ENCODE peak calls at places on chromosomes 12 and 14, in four cellular contexts. V is ovary, I is coronary artery, O is BE2C. U is an unnamed sample.

GRCh38 chr14:68147331-68147730 is 327.8 kb downstream of the RAD51B start:
- DNase-seq in V (no peak), I (no peak), O (no peak), U (no peak)

GRCh38 chr14:68379510-68380303 is 413.2 kb downstream of the ZFP36L1 start:
- DNase-seq in I (no peak), O (no peak), V (no peak), U (no peak)

GRCh38 chr12:130830246-130830551 is 8.9 kb downstream of the STX2 start:
- DNase-seq in V (no peak), I (no peak), O (no peak), U (no peak)

GRCh38 chr14:91714805-91715204 is 17.1 kb downstream of the CATSPERB start:
- DNase-seq in V (no peak), I (no peak), O (no peak), U (no peak)

GRCh38 chr14:79992799-79993198 is 218.5 kb downstream of the DIO2 start:
- DNase-seq in I (no peak), V (no peak), O (no peak), U (no peak)

GRCh38 chr12:67681941-67682340 is 33.4 kb downstream of the DYRK2 start:
- DNase-seq in O (no peak), V (no peak), I (no peak), U (no peak)

GRCh38 chr12:93226356-93226755 is 151.4 kb upstream of the NUDT4 start:
- DNase-seq in V (no peak), O (no peak), I (no peak), U (no peak)

GRCh38 chr12:4030938-4031702 is 157.9 kb upstream of the PARP11 start:
- DNase-seq in O (no peak), V (peak; percentile 86), I (peak; percentile 94), U (peak; percentile 72)

GRCh38 chr14:35534884-35535793 is 1.2 kb downstream of the INSM2 start:
- DNase-seq in O (peak; percentile 51), I (no peak), V (peak; percentile 31), U (peak; percentile 69)

GRCh38 chr12:123469978-123470377 is 12.0 kb downstream of the SNRNP35 start:
- DNase-seq in V (no peak), O (no peak), I (no peak), U (no peak)

GRCh38 chr12:79247494-79247893 is 382.9 kb downstream of the SYT1 start:
- DNase-seq in V (no peak), I (no peak), O (no peak), U (no peak)

GRCh38 chr12:110371408-110372055 is 32.0 kb downstream of the ANAPC7 start:
- DNase-seq in I (no peak), O (peak; percentile 73), V (no peak), U (no peak)

GRCh38 chr14:67311868-67312267 is 47.7 kb downstream of the ATP6V1D start:
- DNase-seq in V (no peak), O (no peak), I (no peak), U (no peak)

GRCh38 chr12:62976110-62976640 is 41.2 kb upstream of the PPM1H start:
- DNase-seq in I (no peak), V (no peak), O (no peak), U (no peak)

GRCh38 chr14:104752338-104752734 is 611 bp upstream of the SIVA1 start:
- DNase-seq in I (no peak), V (no peak), O (no peak), U (no peak)

GRCh38 chr12:49545815-49546214 is 7.0 kb downstream of the KCNH3 start:
- DNase-seq in I (no peak), O (no peak), V (no peak), U (no peak)

GRCh38 chr12:110698171-110698902 is 9.4 kb upstream of the HVCN1 start:
- DNase-seq in V (peak; percentile 75), I (peak; percentile 85), O (peak; percentile 73), U (no peak)

GRCh38 chr12:6613015-6613775 is 6.0 kb upstream of the CHD4 start:
- DNase-seq in V (peak; percentile 94), O (peak; percentile 82), I (peak; percentile 91), U (peak; percentile 41)

GRCh38 chr12:111313833-111314259 is 55.0 kb downstream of the PHETA1 start:
- DNase-seq in V (peak; percentile 40), O (peak; percentile 82), I (peak; percentile 78), U (peak; percentile 92)

GRCh38 chr14:105484069-105484996 is 2.4 kb upstream of the CRIP1 start:
- DNase-seq in I (peak; percentile 96), O (no peak), V (no peak), U (no peak)

GRCh38 chr12:89073027-89073398 is 279.3 kb downstream of the DUSP6 start:
- DNase-seq in V (no peak), I (no peak), O (peak; percentile 33), U (no peak)

GRCh38 chr12:48946206-48946605 is 11.1 kb downstream of the ARF3 start:
- DNase-seq in V (no peak), I (no peak), O (no peak), U (no peak)

GRCh38 chr14:101808020-101808641 is 46.6 kb downstream of the PPP2R5C start:
- DNase-seq in V (no peak), O (peak; percentile 81), I (no peak), U (peak; percentile 37)

GRCh38 chr14:64812412-64812811 is 67.3 kb downstream of the SPTB start:
- DNase-seq in O (no peak), I (no peak), V (no peak), U (no peak)

DNA sequence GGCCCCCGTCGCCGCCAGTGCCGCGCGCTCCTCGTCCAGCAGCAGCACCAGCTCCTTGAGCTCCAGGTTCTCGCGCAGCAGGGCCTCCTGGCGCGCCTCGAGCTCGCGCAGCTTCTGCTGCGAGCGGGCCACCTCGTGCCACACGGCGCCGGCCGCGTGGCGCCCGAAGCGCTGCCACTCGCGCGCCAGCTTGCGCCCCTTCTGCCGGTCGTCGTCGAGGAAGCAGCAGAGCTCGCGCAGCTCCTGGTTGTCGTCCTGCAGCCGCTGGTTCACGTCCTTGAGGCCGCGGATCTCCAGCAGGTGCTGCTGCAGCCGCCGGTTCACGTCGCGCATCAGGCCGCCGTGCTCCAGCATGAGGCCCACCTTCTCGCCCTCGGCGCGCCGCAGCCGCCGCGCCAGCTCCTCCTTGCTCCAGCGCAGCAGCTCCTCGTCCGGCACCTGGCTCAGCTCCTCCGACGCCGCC is 505 bp downstream of the CCDC85C start:
- DNase-seq in O (peak; percentile 64), V (peak; percentile 30), I (no peak), U (peak; percentile 34)
- TF ChIP-seq CTCF in O (no peak), V (no peak), I (no peak), U (no peak)

GRCh38 chr14:25516838-25517237 is 466.9 kb upstream of the STXBP6 start:
- DNase-seq in O (no peak), I (no peak), V (no peak), U (no peak)
- TF ChIP-seq CTCF in O (no peak), I (no peak), V (no peak), U (no peak)

GRCh38 chr12:56311003-56311402 is 4.8 kb downstream of the CNPY2 start:
- DNase-seq in V (no peak), O (no peak), I (no peak), U (no peak)

GRCh38 chr12:56321027-56321426 is 5.2 kb upstream of the CNPY2 start:
- DNase-seq in O (no peak), V (no peak), I (no peak), U (no peak)

GRCh38 chr12:56315256-56315625 is 547 bp downstream of the CNPY2 start:
- DNase-seq in V (peak; percentile 13), O (no peak), I (no peak), U (peak; percentile 47)

GRCh38 chr12:56317675-56318074 is 1.9 kb upstream of the CNPY2 start:
- DNase-seq in I (no peak), O (no peak), V (no peak), U (no peak)

DNA sequence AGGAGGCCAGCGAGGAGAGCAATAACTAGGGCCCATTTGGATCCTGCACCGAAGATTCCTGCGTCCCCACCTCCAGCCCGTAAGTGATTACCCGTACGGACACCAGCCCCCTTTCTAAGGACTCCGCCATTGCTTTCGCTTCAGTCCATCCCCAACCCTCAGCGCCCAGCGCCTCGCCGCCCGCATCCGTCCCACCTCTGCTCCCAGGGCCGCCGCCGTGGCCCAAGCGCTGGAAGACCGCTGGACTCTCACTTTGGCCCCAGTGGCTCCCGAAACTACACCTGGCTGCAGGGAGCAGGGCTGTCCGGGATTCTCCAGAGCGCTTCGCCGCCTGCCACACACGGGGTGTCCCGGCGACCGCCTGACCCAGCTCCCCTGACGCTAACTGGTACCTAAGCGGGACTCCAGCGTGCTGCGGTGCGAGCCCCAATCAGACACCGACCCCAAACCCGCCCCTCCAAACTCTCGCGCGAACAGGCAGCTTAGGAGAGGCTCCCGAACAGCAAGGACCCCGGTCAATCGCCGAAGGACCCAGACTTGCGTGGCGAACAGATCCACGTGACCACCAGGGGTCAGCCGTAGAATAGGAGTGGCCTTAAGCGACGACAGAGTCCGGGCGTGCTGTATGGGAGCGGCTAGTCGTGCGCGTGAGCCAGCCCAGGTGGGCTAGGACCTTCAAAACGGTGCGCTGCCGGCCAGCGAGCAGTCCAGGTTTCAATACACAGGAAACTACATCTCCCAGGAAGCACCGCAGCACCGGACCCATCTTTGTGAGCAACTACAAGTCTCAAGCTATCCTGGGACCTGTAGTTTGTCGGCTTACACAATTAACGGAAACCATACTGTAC is at the start of gene CNPY2:
- DNase-seq in I (peak; percentile 98), V (peak; percentile 94), O (peak; percentile 98), U (peak; percentile 89)
- TF ChIP-seq CTCF in I (no peak), V (peak; percentile 34), O (peak; percentile 40), U (peak; percentile 46)

DNA sequence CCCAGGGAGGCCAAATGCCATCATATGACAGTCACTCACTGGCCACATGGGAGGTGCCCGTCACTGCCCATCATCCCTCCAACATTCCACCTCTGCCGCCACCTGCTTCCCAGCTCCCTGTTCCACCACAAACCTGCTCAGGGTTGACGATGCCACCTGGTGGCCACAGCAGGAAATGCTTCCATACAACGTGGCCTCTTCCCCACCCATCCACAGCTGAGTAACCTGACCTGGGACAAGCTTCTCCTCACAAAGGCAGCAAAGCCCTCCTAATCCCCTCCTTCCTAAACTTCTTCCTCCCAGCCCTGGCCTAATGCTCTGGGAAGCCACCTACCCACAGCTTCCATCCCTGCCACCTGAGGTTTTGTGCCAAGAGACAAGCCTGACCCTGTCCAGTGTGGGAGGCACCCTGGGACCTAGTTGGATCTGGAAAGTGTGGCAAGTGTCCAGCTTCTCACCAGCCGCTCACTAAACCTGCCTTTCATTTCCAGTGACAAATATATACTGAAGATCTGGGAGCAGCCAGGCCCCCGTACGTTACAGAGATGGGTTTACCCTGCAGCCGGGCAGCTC is 4.3 kb downstream of the DEGS2 start:
- DNase-seq in I (no peak), V (no peak), O (peak; percentile 56), U (peak; percentile 34)
- TF ChIP-seq CTCF in I (no peak), V (peak; percentile 17), O (peak; percentile 85), U (peak; percentile 72)

GRCh38 chr12:108373111-108373510 is 34.0 kb upstream of the CMKLR1 start:
- DNase-seq in V (no peak), I (no peak), O (no peak), U (no peak)
- TF ChIP-seq CTCF in V (no peak), I (no peak), O (peak; percentile 57), U (peak; percentile 29)

U was measured in neural crest cell.